ENCODE peak calls at places on chromosomes 3 and 15, in six cellular contexts. One of them, this sample, is unnamed.

GRCh38 chr3:24263069-24263668 is 231.5 kb downstream of the THRB start:
- DNase-seq in ovary: no peak
- DNase-seq in NCI-H526 treated with DMSO at 0.1 percent for 48 hours: no peak
- DNase-seq in stimulated activated naive B cell treated with anti-CD40 and anti-IgM and Interleukin-4, amounts not matched to agents 10 μg/mL and 1 μg/mL and 100 μg/mL, for 72 hours: no peak
- DNase-seq in breast epithelium: no peak
- DNase-seq in COR-L47: peak
- DNase-seq in this sample: no peak

GRCh38 chr3:160378331-160379109 is 20.5 kb downstream of the IFT80 start:
- DNase-seq in ovary: no peak
- DNase-seq in NCI-H526 treated with DMSO at 0.1 percent for 48 hours: no peak
- DNase-seq in stimulated activated naive B cell treated with anti-CD40 and anti-IgM and Interleukin-4, amounts not matched to agents 10 μg/mL and 1 μg/mL and 100 μg/mL, for 72 hours: no peak
- DNase-seq in breast epithelium: no peak
- DNase-seq in COR-L47: no peak
- DNase-seq in this sample: no peak

GRCh38 chr15:70248116-70249025 is 150.7 kb upstream of the TLE3 start:
- DNase-seq in ovary: peak
- DNase-seq in NCI-H526 treated with DMSO at 0.1 percent for 48 hours: peak
- DNase-seq in stimulated activated naive B cell treated with anti-CD40 and anti-IgM and Interleukin-4, amounts not matched to agents 10 μg/mL and 1 μg/mL and 100 μg/mL, for 72 hours: no peak
- DNase-seq in breast epithelium: no peak
- DNase-seq in COR-L47: no peak
- DNase-seq in this sample: peak

GRCh38 chr3:193773266-193774183 is 180.5 kb downstream of the OPA1 start:
- DNase-seq in ovary: no peak
- DNase-seq in NCI-H526 treated with DMSO at 0.1 percent for 48 hours: no peak
- DNase-seq in stimulated activated naive B cell treated with anti-CD40 and anti-IgM and Interleukin-4, amounts not matched to agents 10 μg/mL and 1 μg/mL and 100 μg/mL, for 72 hours: no peak
- DNase-seq in breast epithelium: no peak
- DNase-seq in COR-L47: no peak
- DNase-seq in this sample: no peak

GRCh38 chr3:67329358-67329757 is 325.1 kb downstream of the SUCLG2 start:
- DNase-seq in ovary: no peak
- DNase-seq in NCI-H526 treated with DMSO at 0.1 percent for 48 hours: no peak
- DNase-seq in stimulated activated naive B cell treated with anti-CD40 and anti-IgM and Interleukin-4, amounts not matched to agents 10 μg/mL and 1 μg/mL and 100 μg/mL, for 72 hours: peak
- DNase-seq in breast epithelium: no peak
- DNase-seq in COR-L47: no peak
- DNase-seq in this sample: no peak

GRCh38 chr15:55764398-55764797 is 21.4 kb upstream of the PRTG start:
- DNase-seq in ovary: no peak
- DNase-seq in NCI-H526 treated with DMSO at 0.1 percent for 48 hours: no peak
- DNase-seq in stimulated activated naive B cell treated with anti-CD40 and anti-IgM and Interleukin-4, amounts not matched to agents 10 μg/mL and 1 μg/mL and 100 μg/mL, for 72 hours: no peak
- DNase-seq in breast epithelium: no peak
- DNase-seq in COR-L47: no peak
- DNase-seq in this sample: no peak

GRCh38 chr3:143016321-143016972 is 15.1 kb downstream of the U2SURP start:
- DNase-seq in ovary: no peak
- DNase-seq in NCI-H526 treated with DMSO at 0.1 percent for 48 hours: peak
- DNase-seq in stimulated activated naive B cell treated with anti-CD40 and anti-IgM and Interleukin-4, amounts not matched to agents 10 μg/mL and 1 μg/mL and 100 μg/mL, for 72 hours: no peak
- DNase-seq in breast epithelium: no peak
- DNase-seq in COR-L47: peak
- DNase-seq in this sample: no peak

GRCh38 chr3:30496496-30496966 is 109.9 kb upstream of the TGFBR2 start:
- DNase-seq in ovary: no peak
- DNase-seq in NCI-H526 treated with DMSO at 0.1 percent for 48 hours: no peak
- DNase-seq in stimulated activated naive B cell treated with anti-CD40 and anti-IgM and Interleukin-4, amounts not matched to agents 10 μg/mL and 1 μg/mL and 100 μg/mL, for 72 hours: no peak
- DNase-seq in breast epithelium: no peak
- DNase-seq in COR-L47: no peak
- DNase-seq in this sample: no peak

GRCh38 chr15:35078221-35078915 is 6.7 kb downstream of the NANOGP8 start:
- DNase-seq in ovary: no peak
- DNase-seq in NCI-H526 treated with DMSO at 0.1 percent for 48 hours: peak
- DNase-seq in stimulated activated naive B cell treated with anti-CD40 and anti-IgM and Interleukin-4, amounts not matched to agents 10 μg/mL and 1 μg/mL and 100 μg/mL, for 72 hours: no peak
- DNase-seq in breast epithelium: no peak
- DNase-seq in COR-L47: peak
- DNase-seq in this sample: peak

GRCh38 chr15:79844221-79844620 is 52.6 kb downstream of the MTHFS start:
- DNase-seq in ovary: no peak
- DNase-seq in NCI-H526 treated with DMSO at 0.1 percent for 48 hours: no peak
- DNase-seq in stimulated activated naive B cell treated with anti-CD40 and anti-IgM and Interleukin-4, amounts not matched to agents 10 μg/mL and 1 μg/mL and 100 μg/mL, for 72 hours: no peak
- DNase-seq in breast epithelium: no peak
- DNase-seq in COR-L47: no peak
- DNase-seq in this sample: no peak

GRCh38 chr3:172094621-172095557 is 55.5 kb downstream of the FNDC3B start:
- DNase-seq in ovary: no peak
- DNase-seq in NCI-H526 treated with DMSO at 0.1 percent for 48 hours: no peak
- DNase-seq in stimulated activated naive B cell treated with anti-CD40 and anti-IgM and Interleukin-4, amounts not matched to agents 10 μg/mL and 1 μg/mL and 100 μg/mL, for 72 hours: no peak
- DNase-seq in breast epithelium: no peak
- DNase-seq in COR-L47: no peak
- DNase-seq in this sample: no peak

GRCh38 chr15:98787190-98787589 is 138.9 kb downstream of the IGF1R start:
- DNase-seq in ovary: no peak
- DNase-seq in NCI-H526 treated with DMSO at 0.1 percent for 48 hours: no peak
- DNase-seq in stimulated activated naive B cell treated with anti-CD40 and anti-IgM and Interleukin-4, amounts not matched to agents 10 μg/mL and 1 μg/mL and 100 μg/mL, for 72 hours: no peak
- DNase-seq in breast epithelium: no peak
- DNase-seq in COR-L47: no peak
- DNase-seq in this sample: no peak

GRCh38 chr3:193452338-193452737 is 73.8 kb upstream of the ATP13A5 start:
- DNase-seq in ovary: no peak
- DNase-seq in NCI-H526 treated with DMSO at 0.1 percent for 48 hours: peak
- DNase-seq in stimulated activated naive B cell treated with anti-CD40 and anti-IgM and Interleukin-4, amounts not matched to agents 10 μg/mL and 1 μg/mL and 100 μg/mL, for 72 hours: no peak
- DNase-seq in breast epithelium: no peak
- DNase-seq in COR-L47: peak
- DNase-seq in this sample: peak

GRCh38 chr3:48419597-48419996 is 10.3 kb downstream of the PLXNB1 start:
- DNase-seq in ovary: no peak
- DNase-seq in NCI-H526 treated with DMSO at 0.1 percent for 48 hours: no peak
- DNase-seq in stimulated activated naive B cell treated with anti-CD40 and anti-IgM and Interleukin-4, amounts not matched to agents 10 μg/mL and 1 μg/mL and 100 μg/mL, for 72 hours: no peak
- DNase-seq in breast epithelium: no peak
- DNase-seq in COR-L47: no peak
- DNase-seq in this sample: no peak

GRCh38 chr15:42273900-42274692 is 863 bp upstream of the TMEM87A start:
- DNase-seq in ovary: peak
- DNase-seq in NCI-H526 treated with DMSO at 0.1 percent for 48 hours: peak
- DNase-seq in stimulated activated naive B cell treated with anti-CD40 and anti-IgM and Interleukin-4, amounts not matched to agents 10 μg/mL and 1 μg/mL and 100 μg/mL, for 72 hours: peak
- DNase-seq in breast epithelium: peak
- DNase-seq in COR-L47: peak
- DNase-seq in this sample: peak

GRCh38 chr3:10757821-10758130 is 58.3 kb upstream of the SLC6A11 start:
- DNase-seq in ovary: no peak
- DNase-seq in NCI-H526 treated with DMSO at 0.1 percent for 48 hours: no peak
- DNase-seq in stimulated activated naive B cell treated with anti-CD40 and anti-IgM and Interleukin-4, amounts not matched to agents 10 μg/mL and 1 μg/mL and 100 μg/mL, for 72 hours: no peak
- DNase-seq in breast epithelium: no peak
- DNase-seq in COR-L47: no peak
- DNase-seq in this sample: no peak

GRCh38 chr15:70236306-70237103 is 138.8 kb upstream of the TLE3 start:
- DNase-seq in ovary: no peak
- DNase-seq in NCI-H526 treated with DMSO at 0.1 percent for 48 hours: no peak
- DNase-seq in stimulated activated naive B cell treated with anti-CD40 and anti-IgM and Interleukin-4, amounts not matched to agents 10 μg/mL and 1 μg/mL and 100 μg/mL, for 72 hours: no peak
- DNase-seq in breast epithelium: no peak
- DNase-seq in COR-L47: no peak
- DNase-seq in this sample: no peak

GRCh38 chr3:102332934-102333333 is 101.9 kb upstream of the ZPLD1 start:
- DNase-seq in ovary: no peak
- DNase-seq in NCI-H526 treated with DMSO at 0.1 percent for 48 hours: no peak
- DNase-seq in stimulated activated naive B cell treated with anti-CD40 and anti-IgM and Interleukin-4, amounts not matched to agents 10 μg/mL and 1 μg/mL and 100 μg/mL, for 72 hours: no peak
- DNase-seq in breast epithelium: no peak
- DNase-seq in COR-L47: no peak
- DNase-seq in this sample: no peak

GRCh38 chr15:33234019-33234418 is 39.5 kb upstream of the FMN1 start:
- DNase-seq in ovary: no peak
- DNase-seq in NCI-H526 treated with DMSO at 0.1 percent for 48 hours: no peak
- DNase-seq in stimulated activated naive B cell treated with anti-CD40 and anti-IgM and Interleukin-4, amounts not matched to agents 10 μg/mL and 1 μg/mL and 100 μg/mL, for 72 hours: no peak
- DNase-seq in breast epithelium: no peak
- DNase-seq in COR-L47: peak
- DNase-seq in this sample: peak

GRCh38 chr3:126473292-126474168 is 2.2 kb downstream of the ZXDC start:
- DNase-seq in ovary: no peak
- DNase-seq in NCI-H526 treated with DMSO at 0.1 percent for 48 hours: peak
- DNase-seq in stimulated activated naive B cell treated with anti-CD40 and anti-IgM and Interleukin-4, amounts not matched to agents 10 μg/mL and 1 μg/mL and 100 μg/mL, for 72 hours: no peak
- DNase-seq in breast epithelium: no peak
- DNase-seq in COR-L47: no peak
- DNase-seq in this sample: no peak

GRCh38 chr3:63351159-63352007 is 73.3 kb downstream of the SYNPR start:
- DNase-seq in ovary: no peak
- DNase-seq in NCI-H526 treated with DMSO at 0.1 percent for 48 hours: peak
- DNase-seq in stimulated activated naive B cell treated with anti-CD40 and anti-IgM and Interleukin-4, amounts not matched to agents 10 μg/mL and 1 μg/mL and 100 μg/mL, for 72 hours: no peak
- DNase-seq in breast epithelium: no peak
- DNase-seq in COR-L47: no peak
- DNase-seq in this sample: peak

GRCh38 chr3:160291290-160291908 is 66.2 kb downstream of the C3orf80 start:
- DNase-seq in ovary: no peak
- DNase-seq in NCI-H526 treated with DMSO at 0.1 percent for 48 hours: no peak
- DNase-seq in stimulated activated naive B cell treated with anti-CD40 and anti-IgM and Interleukin-4, amounts not matched to agents 10 μg/mL and 1 μg/mL and 100 μg/mL, for 72 hours: no peak
- DNase-seq in breast epithelium: no peak
- DNase-seq in COR-L47: no peak
- DNase-seq in this sample: no peak

GRCh38 chr3:172125963-172126403 is 86.6 kb downstream of the FNDC3B start:
- DNase-seq in ovary: no peak
- DNase-seq in NCI-H526 treated with DMSO at 0.1 percent for 48 hours: no peak
- DNase-seq in stimulated activated naive B cell treated with anti-CD40 and anti-IgM and Interleukin-4, amounts not matched to agents 10 μg/mL and 1 μg/mL and 100 μg/mL, for 72 hours: no peak
- DNase-seq in breast epithelium: no peak
- DNase-seq in COR-L47: no peak
- DNase-seq in this sample: peak

GRCh38 chr15:25565470-25566264 is 126.8 kb upstream of the UBE3A start:
- DNase-seq in ovary: no peak
- DNase-seq in NCI-H526 treated with DMSO at 0.1 percent for 48 hours: no peak
- DNase-seq in stimulated activated naive B cell treated with anti-CD40 and anti-IgM and Interleukin-4, amounts not matched to agents 10 μg/mL and 1 μg/mL and 100 μg/mL, for 72 hours: no peak
- DNase-seq in breast epithelium: no peak
- DNase-seq in COR-L47: no peak
- DNase-seq in this sample: no peak

GRCh38 chr3:102258666-102259227 is 176.1 kb upstream of the ZPLD1 start:
- DNase-seq in ovary: no peak
- DNase-seq in NCI-H526 treated with DMSO at 0.1 percent for 48 hours: no peak
- DNase-seq in stimulated activated naive B cell treated with anti-CD40 and anti-IgM and Interleukin-4, amounts not matched to agents 10 μg/mL and 1 μg/mL and 100 μg/mL, for 72 hours: no peak
- DNase-seq in breast epithelium: no peak
- DNase-seq in COR-L47: no peak
- DNase-seq in this sample: no peak

GRCh38 chr3:110806924-110807323 is 264.7 kb upstream of the NECTIN3 start:
- DNase-seq in ovary: no peak
- DNase-seq in NCI-H526 treated with DMSO at 0.1 percent for 48 hours: no peak
- DNase-seq in stimulated activated naive B cell treated with anti-CD40 and anti-IgM and Interleukin-4, amounts not matched to agents 10 μg/mL and 1 μg/mL and 100 μg/mL, for 72 hours: no peak
- DNase-seq in breast epithelium: no peak
- DNase-seq in COR-L47: no peak
- DNase-seq in this sample: no peak

GRCh38 chr3:126464494-126464893 is 11.2 kb downstream of the ZXDC start:
- DNase-seq in ovary: no peak
- DNase-seq in NCI-H526 treated with DMSO at 0.1 percent for 48 hours: no peak
- DNase-seq in stimulated activated naive B cell treated with anti-CD40 and anti-IgM and Interleukin-4, amounts not matched to agents 10 μg/mL and 1 μg/mL and 100 μg/mL, for 72 hours: no peak
- DNase-seq in breast epithelium: no peak
- DNase-seq in COR-L47: no peak
- DNase-seq in this sample: no peak

GRCh38 chr3:53715815-53716483 is 130.3 kb downstream of the CHDH start:
- DNase-seq in ovary: no peak
- DNase-seq in NCI-H526 treated with DMSO at 0.1 percent for 48 hours: no peak
- DNase-seq in stimulated activated naive B cell treated with anti-CD40 and anti-IgM and Interleukin-4, amounts not matched to agents 10 μg/mL and 1 μg/mL and 100 μg/mL, for 72 hours: no peak
- DNase-seq in breast epithelium: no peak
- DNase-seq in COR-L47: no peak
- DNase-seq in this sample: no peak

GRCh38 chr3:31704651-31705179 is 172.0 kb downstream of the STT3B start:
- DNase-seq in ovary: no peak
- DNase-seq in NCI-H526 treated with DMSO at 0.1 percent for 48 hours: no peak
- DNase-seq in stimulated activated naive B cell treated with anti-CD40 and anti-IgM and Interleukin-4, amounts not matched to agents 10 μg/mL and 1 μg/mL and 100 μg/mL, for 72 hours: no peak
- DNase-seq in breast epithelium: peak
- DNase-seq in COR-L47: no peak
- DNase-seq in this sample: no peak

GRCh38 chr15:57550640-57551039 is 41.1 kb upstream of the MYZAP start:
- DNase-seq in ovary: no peak
- DNase-seq in NCI-H526 treated with DMSO at 0.1 percent for 48 hours: no peak
- DNase-seq in stimulated activated naive B cell treated with anti-CD40 and anti-IgM and Interleukin-4, amounts not matched to agents 10 μg/mL and 1 μg/mL and 100 μg/mL, for 72 hours: no peak
- DNase-seq in breast epithelium: peak
- DNase-seq in COR-L47: no peak
- DNase-seq in this sample: no peak

GRCh38 chr15:41965441-41966413 is 6.6 kb downstream of the EHD4 start:
- DNase-seq in ovary: no peak
- DNase-seq in NCI-H526 treated with DMSO at 0.1 percent for 48 hours: no peak
- DNase-seq in stimulated activated naive B cell treated with anti-CD40 and anti-IgM and Interleukin-4, amounts not matched to agents 10 μg/mL and 1 μg/mL and 100 μg/mL, for 72 hours: no peak
- DNase-seq in breast epithelium: peak
- DNase-seq in COR-L47: no peak
- DNase-seq in this sample: no peak

GRCh38 chr15:64045106-64045435 is 1.2 kb downstream of the DAPK2 start:
- DNase-seq in ovary: no peak
- DNase-seq in NCI-H526 treated with DMSO at 0.1 percent for 48 hours: no peak
- DNase-seq in stimulated activated naive B cell treated with anti-CD40 and anti-IgM and Interleukin-4, amounts not matched to agents 10 μg/mL and 1 μg/mL and 100 μg/mL, for 72 hours: no peak
- DNase-seq in breast epithelium: no peak
- DNase-seq in COR-L47: no peak
- DNase-seq in this sample: no peak

GRCh38 chr15:90698629-90699028 is 18.5 kb upstream of the BLM start:
- DNase-seq in ovary: no peak
- DNase-seq in NCI-H526 treated with DMSO at 0.1 percent for 48 hours: no peak
- DNase-seq in stimulated activated naive B cell treated with anti-CD40 and anti-IgM and Interleukin-4, amounts not matched to agents 10 μg/mL and 1 μg/mL and 100 μg/mL, for 72 hours: no peak
- DNase-seq in breast epithelium: no peak
- DNase-seq in COR-L47: no peak
- DNase-seq in this sample: no peak

GRCh38 chr3:149816326-149816725 is 3.3 kb downstream of the RNF13 start:
- DNase-seq in ovary: no peak
- DNase-seq in NCI-H526 treated with DMSO at 0.1 percent for 48 hours: no peak
- DNase-seq in stimulated activated naive B cell treated with anti-CD40 and anti-IgM and Interleukin-4, amounts not matched to agents 10 μg/mL and 1 μg/mL and 100 μg/mL, for 72 hours: no peak
- DNase-seq in breast epithelium: no peak
- DNase-seq in COR-L47: no peak
- DNase-seq in this sample: no peak

GRCh38 chr3:11826628-11827265 is 19.9 kb downstream of the TAMM41 start:
- DNase-seq in ovary: no peak
- DNase-seq in NCI-H526 treated with DMSO at 0.1 percent for 48 hours: no peak
- DNase-seq in stimulated activated naive B cell treated with anti-CD40 and anti-IgM and Interleukin-4, amounts not matched to agents 10 μg/mL and 1 μg/mL and 100 μg/mL, for 72 hours: no peak
- DNase-seq in breast epithelium: no peak
- DNase-seq in COR-L47: no peak
- DNase-seq in this sample: no peak

GRCh38 chr3:25420168-25420567 is 7.9 kb upstream of the RARB start:
- DNase-seq in ovary: no peak
- DNase-seq in NCI-H526 treated with DMSO at 0.1 percent for 48 hours: no peak
- DNase-seq in stimulated activated naive B cell treated with anti-CD40 and anti-IgM and Interleukin-4, amounts not matched to agents 10 μg/mL and 1 μg/mL and 100 μg/mL, for 72 hours: no peak
- DNase-seq in breast epithelium: no peak
- DNase-seq in COR-L47: no peak
- DNase-seq in this sample: no peak